ENCODE peak calls at places on chromosomes 2 and 18, in nine cellular contexts. L, B, V, H, K, M, R, I and S are unnamed samples.
A peak's percentile ranks its signal among the peaks of the same experiment; 100 is the strongest.

GRCh38 chr2:238285653-238286082 is 2.7 kb downstream of the PER2 start:
- DNase-seq in M (peak; percentile 81), H (peak; percentile 95), K (no peak), V (peak; percentile 65), B (peak; percentile 96), R (peak; percentile 94), L (peak; percentile 79), I (peak; percentile 46), S (peak; percentile 39)

GRCh38 chr2:131054488-131054887 is 38.8 kb downstream of the FAM168B start:
- DNase-seq in H (no peak), I (no peak), K (no peak), V (no peak), M (no peak), R (no peak), L (no peak), B (no peak), S (no peak)

GRCh38 chr2:101380376-101380775 is 6.9 kb downstream of the CREG2 start:
- DNase-seq in L (peak; percentile 64), M (no peak), K (no peak), I (no peak), V (no peak), B (no peak), H (no peak), R (peak; percentile 42), S (no peak)

GRCh38 chr2:215921884-215922283 is 91.5 kb downstream of the MREG start:
- DNase-seq in V (no peak), L (peak; percentile 18), H (no peak), M (no peak), K (no peak), I (no peak), R (peak; percentile 31), B (no peak), S (no peak)

GRCh38 chr2:24489942-24490673 is 946 bp upstream of the NCOA1 start:
- DNase-seq in K (no peak), B (no peak), H (no peak), M (no peak), L (peak; percentile 19), V (peak; percentile 56), R (peak; percentile 51), I (peak; percentile 26), S (peak; percentile 12)

GRCh38 chr2:186693446-186693842 is 416 bp upstream of the FAM171B start:
- DNase-seq in K (no peak), M (no peak), R (no peak), L (no peak), B (no peak), I (no peak), V (no peak), H (no peak), S (no peak)

GRCh38 chr2:190948671-190949070 is 65.3 kb downstream of the STAT1 start:
- DNase-seq in V (no peak), K (no peak), B (no peak), I (no peak), M (no peak), H (no peak), R (no peak), L (no peak), S (no peak)

GRCh38 chr2:76478636-76479035 is 767.9 kb upstream of the GCFC2 start:
- DNase-seq in K (no peak), I (no peak), R (no peak), V (no peak), H (no peak), L (no peak), M (no peak), B (no peak), S (no peak)

GRCh38 chr2:83022631-83023210 is 1436.4 kb downstream of the SUCLG1 start:
- DNase-seq in H (no peak), L (no peak), K (no peak), B (no peak), I (no peak), V (no peak), M (no peak), R (no peak), S (no peak)

GRCh38 chr2:225130093-225130492 is 87.8 kb upstream of the DOCK10 start:
- DNase-seq in R (no peak), B (no peak), H (no peak), L (no peak), K (no peak), V (no peak), M (no peak), I (no peak), S (no peak)

GRCh38 chr2:105394951-105395611 is 3.8 kb downstream of the FHL2 start:
- DNase-seq in H (no peak), I (no peak), L (no peak), K (no peak), M (no peak), R (no peak), B (no peak), V (no peak), S (no peak)

GRCh38 chr18:33660696-33661310 is 82.8 kb downstream of the ASXL3 start:
- DNase-seq in V (no peak), I (no peak), L (no peak), R (no peak), M (no peak), B (no peak), H (no peak), K (no peak), S (no peak)

GRCh38 chr2:2834105-2834504 is 503.0 kb upstream of the MYT1L start:
- DNase-seq in B (no peak), V (no peak), R (no peak), H (no peak), L (no peak), I (no peak), K (no peak), M (no peak), S (no peak)

GRCh38 chr18:61724532-61724931 is 168.3 kb downstream of the RNF152 start:
- DNase-seq in L (no peak), I (no peak), K (no peak), R (no peak), B (no peak), V (no peak), M (no peak), H (no peak), S (no peak)

GRCh38 chr2:194962254-194962653 is 694.8 kb upstream of the SLC39A10 start:
- DNase-seq in V (no peak), L (no peak), K (no peak), I (no peak), R (no peak), H (no peak), B (no peak), M (no peak), S (no peak)
- TF ChIP-seq CTCF in V (no peak), L (no peak), K (no peak), I (no peak), R (no peak), H (no peak), B (no peak), M (no peak), S (no peak)

GRCh38 chr2:70923378-70924015 is 12.2 kb upstream of the ATP6V1B1 start:
- DNase-seq in K (no peak), V (peak; percentile 56), B (no peak), R (no peak), I (peak; percentile 57), M (no peak), H (no peak), L (no peak), S (no peak)
- TF ChIP-seq CTCF in K (no peak), V (peak; percentile 42), B (peak; percentile 28), R (no peak), I (peak; percentile 18), M (peak; percentile 5), H (no peak), L (no peak), S (no peak)

GRCh38 chr2:150909613-150910012 is 352.1 kb downstream of the RBM43 start:
- DNase-seq in L (no peak), R (no peak), H (no peak), B (no peak), V (no peak), K (no peak), I (no peak), M (no peak), S (no peak)
- TF ChIP-seq CTCF in L (no peak), R (no peak), H (no peak), B (no peak), V (peak; percentile 40), K (no peak), I (peak; percentile 38), M (no peak), S (no peak)

GRCh38 chr18:50218432-50219197 is 23.7 kb upstream of the MYO5B start:
- DNase-seq in H (no peak), B (no peak), K (peak; percentile 32), R (peak; percentile 22), M (no peak), L (no peak), V (peak; percentile 53), I (peak; percentile 17), S (no peak)
- TF ChIP-seq CTCF in H (no peak), B (peak; percentile 51), K (no peak), R (peak; percentile 27), M (peak; percentile 44), L (peak; percentile 20), V (peak; percentile 61), I (peak; percentile 19), S (no peak)

GRCh38 chr2:219836647-219837177 is 209.3 kb downstream of the SLC4A3 start:
- DNase-seq in R (no peak), V (no peak), M (no peak), L (no peak), I (no peak), H (no peak), B (peak; percentile 4), K (no peak), S (no peak)
- TF ChIP-seq CTCF in R (no peak), V (peak; percentile 23), M (peak; percentile 11), L (peak; percentile 35), I (no peak), H (no peak), B (peak; percentile 59), K (no peak), S (no peak)